ENCODE peak calls at places on chromosomes 7 and 10, in four cellular contexts. N, D, T and I are unnamed samples.

GRCh38 chr7:17446340-17446739 is 147.9 kb downstream of the AHR start:
- DNase-seq in T (no peak), D (peak), N (no peak), I (no peak)

GRCh38 chr7:109864263-109864662 is 1226.7 kb upstream of the LRRN3 start:
- DNase-seq in N (no peak), T (no peak), D (no peak), I (no peak)

GRCh38 chr10:118108194-118109026 is 61.7 kb upstream of the RAB11FIP2 start:
- DNase-seq in D (peak), T (no peak), N (no peak), I (peak)

GRCh38 chr10:72719941-72720592 is 28.1 kb downstream of the MCU start:
- DNase-seq in T (no peak), N (peak), D (no peak), I (peak)

GRCh38 chr10:114729103-114729659 is 71.1 kb upstream of the ABLIM1 start:
- DNase-seq in D (no peak), N (no peak), T (no peak), I (no peak)

GRCh38 chr10:22697799-22698198 is 16.6 kb downstream of the PIP4K2A start:
- DNase-seq in N (no peak), D (no peak), T (no peak), I (no peak)

GRCh38 chr7:158685727-158686126 is 18.9 kb downstream of the NCAPG2 start:
- DNase-seq in N (no peak), D (peak), T (no peak), I (no peak)

GRCh38 chr7:97104719-97105129 is 12.8 kb upstream of the SDHAF3 start:
- DNase-seq in D (peak), N (peak), T (peak), I (peak)

GRCh38 chr10:59362991-59363390 is 642 bp upstream of the FAM13C start:
- DNase-seq in D (peak), N (no peak), T (peak), I (peak)

GRCh38 chr10:91076991-91077548 is 143.4 kb upstream of the PCGF5 start:
- DNase-seq in T (no peak), D (no peak), N (no peak), I (no peak)

GRCh38 chr10:31757374-31757773 is 171.3 kb downstream of the ARHGAP12 start:
- DNase-seq in T (no peak), N (no peak), D (no peak), I (no peak)

GRCh38 chr7:149778696-149779501 is 5.5 kb upstream of the ZNF467 start:
- DNase-seq in N (no peak), D (no peak), T (no peak), I (no peak)

GRCh38 chr7:90250601-90251303 is 5.8 kb downstream of the CFAP69 start:
- DNase-seq in N (no peak), T (no peak), D (peak), I (peak)

GRCh38 chr10:373015-373414 is 237.8 kb downstream of the ZMYND11 start:
- DNase-seq in D (peak), N (no peak), T (no peak), I (no peak)

GRCh38 chr7:23472046-23472445 is 1.8 kb upstream of the IGF2BP3 start:
- DNase-seq in N (no peak), D (no peak), T (no peak), I (no peak)

GRCh38 chr7:69078997-69079769 is 519.1 kb upstream of the AUTS2 start:
- DNase-seq in N (no peak), T (no peak), D (peak), I (no peak)

GRCh38 chr7:112001089-112001826 is 204.9 kb downstream of the DOCK4 start:
- DNase-seq in N (peak), T (no peak), D (peak), I (peak)

GRCh38 chr7:17408245-17408903 is 109.9 kb downstream of the AHR start:
- DNase-seq in N (peak), D (peak), T (no peak), I (peak)

GRCh38 chr7:2032030-2032875 is 200.5 kb downstream of the MAD1L1 start:
- DNase-seq in D (peak), T (peak), N (no peak), I (no peak)

GRCh38 chr7:152974577-152974976 is 215.0 kb downstream of the ACTR3B start:
- DNase-seq in D (no peak), T (no peak), N (no peak), I (no peak)

GRCh38 chr7:28754027-28754426 is 204.1 kb downstream of the TRIL start:
- DNase-seq in N (no peak), D (peak), T (no peak), I (peak)

DNA sequence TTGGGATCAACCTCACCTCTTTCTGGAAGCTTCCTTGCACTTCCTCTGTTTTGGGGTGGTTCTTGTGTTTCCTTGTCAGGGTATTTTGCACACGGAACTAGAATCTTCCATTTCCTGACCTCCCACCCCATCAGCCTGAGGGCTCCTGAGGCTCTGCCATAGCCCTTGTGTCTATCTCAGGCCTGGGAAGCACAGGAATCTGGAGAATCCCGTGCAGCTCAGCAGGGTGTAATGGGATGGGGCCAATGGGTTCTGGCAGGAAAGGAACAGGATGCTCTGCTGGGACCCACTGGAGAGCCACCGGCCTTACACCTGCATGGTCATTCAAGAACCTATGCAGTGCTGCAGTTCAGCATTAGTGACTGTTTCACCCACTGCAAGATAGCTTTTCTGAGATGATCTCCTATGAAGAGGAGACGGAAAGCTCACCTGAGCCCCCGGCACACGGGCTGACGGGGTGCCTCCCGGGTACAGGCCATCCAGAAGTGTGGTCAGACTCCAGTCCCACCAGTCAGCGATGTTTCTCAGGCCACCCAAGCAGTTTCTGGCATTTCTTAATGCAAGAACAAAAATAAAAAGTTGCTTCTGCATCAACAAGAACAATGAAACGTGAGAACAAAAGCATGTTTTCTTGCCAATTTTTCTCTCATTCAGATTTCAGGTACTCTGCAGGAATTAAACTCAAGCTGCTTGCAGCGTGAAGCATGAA is 133.2 kb downstream of the PKD1L1 start:
- DNase-seq in D (no peak), T (no peak), N (no peak), I (no peak)
- TF ChIP-seq CTCF in D (no peak), T (no peak), N (no peak), I (no peak)

GRCh38 chr7:157466473-157467261 is 129.9 kb downstream of the DNAJB6 start:
- DNase-seq in N (no peak), D (no peak), T (no peak), I (no peak)
- TF ChIP-seq CTCF in N (no peak), D (peak), T (no peak), I (no peak)

DNA sequence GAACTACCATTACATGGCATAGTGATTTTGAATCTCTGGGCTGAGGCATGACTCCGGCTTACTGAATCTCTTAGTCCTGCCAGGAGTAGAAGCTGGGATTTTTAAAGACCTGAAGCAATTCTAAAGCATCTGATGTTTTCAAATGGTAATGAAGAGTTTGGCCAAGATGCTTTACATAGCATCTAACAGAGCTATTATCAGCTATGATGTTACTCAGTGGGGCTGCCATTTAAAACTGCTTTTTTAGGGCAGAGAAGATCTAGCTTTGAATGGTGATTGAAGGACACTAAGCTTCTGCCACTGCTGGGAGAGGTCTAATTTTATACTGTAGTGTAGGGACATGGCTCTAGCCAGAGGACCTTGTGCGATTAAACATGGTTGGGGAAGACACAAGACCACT is 1059.2 kb downstream of the SORCS3 start:
- DNase-seq in D (no peak), T (no peak), N (no peak), I (no peak)
- TF ChIP-seq CTCF in D (no peak), T (no peak), N (no peak), I (no peak)

GRCh38 chr10:50572017-50572491 is 51.7 kb downstream of the SGMS1 start:
- DNase-seq in T (no peak), N (no peak), D (no peak), I (no peak)

GRCh38 chr10:50575477-50576244 is 48.1 kb downstream of the SGMS1 start:
- DNase-seq in T (no peak), D (no peak), N (no peak), I (no peak)

GRCh38 chr10:50576245-50576815 is 47.4 kb downstream of the SGMS1 start:
- DNase-seq in N (peak), T (no peak), D (no peak), I (no peak)

GRCh38 chr10:50574932-50575331 is 48.8 kb downstream of the SGMS1 start:
- DNase-seq in N (no peak), D (no peak), T (no peak), I (no peak)

GRCh38 chr10:50574305-50574704 is 49.5 kb downstream of the SGMS1 start:
- DNase-seq in T (no peak), D (no peak), N (no peak), I (no peak)
- TF ChIP-seq CTCF in T (no peak), D (peak), N (peak), I (peak)

DNA sequence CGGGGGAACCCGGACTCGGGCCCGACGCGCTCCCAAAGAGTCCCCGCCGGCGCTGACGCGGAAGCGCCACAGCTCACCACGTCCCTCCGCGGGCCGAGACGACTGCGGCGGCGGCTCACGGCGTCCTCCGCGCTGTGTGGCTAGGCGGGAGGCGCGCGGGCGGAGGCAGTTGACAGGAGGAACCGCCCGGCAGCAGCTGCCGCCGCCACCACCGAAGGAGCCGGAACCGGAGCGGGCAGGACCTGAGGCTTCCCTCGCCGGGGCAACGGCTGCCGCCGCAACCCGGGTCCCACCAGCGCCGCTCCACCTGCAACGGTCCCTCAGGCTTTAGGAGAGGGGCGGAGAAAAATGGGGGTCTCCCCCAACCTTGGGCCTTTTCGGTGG is 334 bp downstream of the ZNF800 start:
- DNase-seq in D (peak), N (no peak), T (no peak), I (peak)
- TF ChIP-seq CTCF in D (no peak), N (no peak), T (peak), I (no peak)